ENCODE peak calls at places on chromosomes 7 and 10, in nine cellular contexts. B is endothelial cell, P is AG10803, I is ovary, O is DND-41, J is transverse colon, Q is adrenal gland, N is endodermal cell, U is heart left ventricle. G is an unnamed sample.

GRCh38 chr10:52409928-52410327 is 95.8 kb downstream of the DKK1 start:
- DNase-seq in B (no peak), P (no peak), I (no peak), O (no peak), J (no peak), Q (no peak), N (no peak), U (no peak), G (no peak)

GRCh38 chr7:129825005-129825553 is 127.7 kb downstream of the UBE2H start:
- DNase-seq in B (peak; percentile 60), P (peak; percentile 26), I (peak; percentile 75), O (no peak), J (peak; percentile 57), Q (peak; percentile 74), N (peak; percentile 98), U (peak; percentile 76), G (peak; percentile 60)

GRCh38 chr10:50605280-50606270 is 18.2 kb downstream of the SGMS1 start:
- DNase-seq in B (no peak), P (peak; percentile 97), I (peak; percentile 46), O (no peak), J (peak; percentile 45), Q (peak; percentile 86), N (no peak), U (no peak), G (no peak)

GRCh38 chr10:109941193-109941872 is 18.0 kb upstream of the XPNPEP1 start:
- DNase-seq in B (no peak), P (no peak), I (no peak), O (no peak), J (no peak), Q (no peak), N (no peak), U (no peak), G (no peak)

GRCh38 chr7:17524746-17525145 is 226.3 kb downstream of the AHR start:
- DNase-seq in B (no peak), P (peak; percentile 67), I (no peak), O (no peak), J (no peak), Q (no peak), N (no peak), U (no peak), G (no peak)

GRCh38 chr7:108643136-108643535 is 73.5 kb downstream of the DNAJB9 start:
- DNase-seq in B (no peak), P (no peak), I (no peak), O (no peak), J (no peak), Q (no peak), N (no peak), U (no peak), G (no peak)

GRCh38 chr7:110569486-110569885 is 521.4 kb upstream of the LRRN3 start:
- DNase-seq in B (no peak), P (no peak), I (no peak), O (no peak), J (no peak), Q (no peak), N (no peak), U (no peak), G (no peak)

GRCh38 chr7:135662373-135663114 is at the start of gene STMP1:
- DNase-seq in B (peak; percentile 99), P (peak; percentile 96), I (peak; percentile 98), O (peak; percentile 95), J (peak; percentile 98), Q (peak; percentile 98), N (peak; percentile 99), U (peak; percentile 99), G (peak; percentile 97)

GRCh38 chr10:105068497-105068896 is 427.4 kb downstream of the SORCS3 start:
- DNase-seq in B (no peak), P (peak; percentile 54), I (no peak), O (no peak), J (no peak), Q (no peak), N (no peak), U (no peak), G (no peak)

GRCh38 chr10:5583525-5584175 is 58.9 kb downstream of the CALML3 start:
- DNase-seq in B (peak; percentile 75), P (no peak), I (peak; percentile 56), O (no peak), J (peak; percentile 79), Q (peak; percentile 87), N (peak; percentile 77), U (peak; percentile 75), G (no peak)

GRCh38 chr7:141674702-141675101 is 27.3 kb downstream of the DENND11 start:
- DNase-seq in B (peak; percentile 73), P (no peak), I (no peak), O (no peak), J (no peak), Q (no peak), N (peak; percentile 86), U (no peak), G (peak; percentile 31)

GRCh38 chr7:17147409-17147808 is 151.0 kb upstream of the AHR start:
- DNase-seq in B (no peak), P (peak; percentile 46), I (no peak), O (no peak), J (no peak), Q (no peak), N (no peak), U (no peak), G (no peak)

GRCh38 chr10:123392182-123392930 is 238.2 kb downstream of the BUB3 start:
- DNase-seq in B (no peak), P (no peak), I (no peak), O (no peak), J (no peak), Q (no peak), N (peak; percentile 12), U (peak; percentile 10), G (no peak)

GRCh38 chr7:75776295-75776971 is 4.4 kb upstream of the CCL26 start:
- DNase-seq in B (no peak), P (peak; percentile 96), I (no peak), O (peak; percentile 53), J (no peak), Q (no peak), N (no peak), U (no peak), G (peak; percentile 86)

GRCh38 chr10:100930368-100930767 is 17.6 kb downstream of the SLF2 start:
- DNase-seq in B (no peak), P (no peak), I (no peak), O (no peak), J (no peak), Q (no peak), N (no peak), U (no peak), G (no peak)
- TF ChIP-seq CTCF in B (no peak), P (no peak), I (no peak), O (no peak), J (no peak), Q (no peak), N (peak; percentile 39), U (no peak), G (no peak)

GRCh38 chr10:121974535-121975294 is at the start of gene NSMCE4A:
- DNase-seq in B (peak; percentile 78), P (peak; percentile 69), I (peak; percentile 79), O (peak; percentile 83), J (peak; percentile 82), Q (peak; percentile 84), N (peak; percentile 94), U (peak; percentile 91), G (peak; percentile 74)
- TF ChIP-seq CTCF in B (no peak), P (no peak), I (no peak), O (peak; percentile 86), J (peak; percentile 67), Q (peak; percentile 42), N (peak; percentile 77), U (peak; percentile 70), G (no peak)

GRCh38 chr7:116593359-116594075 is 68.7 kb downstream of the CAV1 start:
- DNase-seq in B (no peak), P (no peak), I (no peak), O (no peak), J (no peak), Q (no peak), N (no peak), U (no peak), G (no peak)

GRCh38 chr7:116592445-116592844 is 67.6 kb downstream of the CAV1 start:
- DNase-seq in B (peak; percentile 50), P (no peak), I (no peak), O (no peak), J (peak; percentile 45), Q (no peak), N (no peak), U (no peak), G (no peak)

GRCh38 chr7:116588641-116589594 is 64.1 kb downstream of the CAV1 start:
- DNase-seq in B (no peak), P (peak; percentile 64), I (no peak), O (no peak), J (no peak), Q (no peak), N (no peak), U (no peak), G (no peak)

GRCh38 chr7:116592041-116592355 is 67.2 kb downstream of the CAV1 start:
- DNase-seq in B (no peak), P (no peak), I (no peak), O (no peak), J (no peak), Q (no peak), N (no peak), U (no peak), G (no peak)

DNA sequence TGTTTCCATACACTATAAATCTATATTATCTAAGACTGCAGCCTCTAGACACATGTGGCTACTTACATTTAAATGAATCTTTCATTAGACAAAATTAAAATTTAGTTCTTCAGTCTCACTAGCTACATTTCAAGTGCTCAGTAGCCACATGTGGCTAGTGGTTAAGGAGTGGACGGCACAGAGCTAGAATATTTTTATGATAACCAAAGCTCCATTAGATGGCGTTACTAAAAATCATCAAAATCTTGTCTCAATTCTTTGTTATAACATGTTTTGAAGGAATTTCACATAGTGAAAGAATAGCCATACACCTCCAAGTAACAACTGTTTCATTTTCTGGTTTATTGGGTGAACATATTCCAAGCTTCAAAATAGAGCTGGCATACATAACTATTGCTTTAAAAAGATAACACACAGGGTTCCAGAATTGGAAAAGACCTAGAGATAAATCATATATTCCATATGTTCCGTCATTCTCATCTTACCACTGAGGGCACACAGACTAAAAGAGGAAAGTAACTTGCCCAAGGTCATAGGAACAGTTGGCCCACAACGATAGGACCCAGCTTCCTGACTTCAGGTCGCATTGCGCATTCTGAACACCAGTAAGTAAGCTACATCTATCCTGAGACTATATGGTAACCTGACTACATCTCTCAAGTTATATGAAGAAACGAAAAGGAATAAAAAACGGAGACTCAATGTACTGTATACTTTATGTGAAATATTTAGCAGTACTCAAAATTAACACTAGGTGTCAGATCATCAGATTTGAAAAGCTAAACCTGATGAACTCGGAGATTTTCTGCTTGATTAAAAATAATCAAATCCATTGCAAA is 66.6 kb downstream of the CAV1 start:
- DNase-seq in B (no peak), P (no peak), I (no peak), O (no peak), J (no peak), Q (no peak), N (no peak), U (no peak), G (no peak)
- TF ChIP-seq CTCF in B (peak; percentile 87), P (peak; percentile 65), I (no peak), O (peak; percentile 73), J (peak; percentile 68), Q (peak; percentile 67), N (peak; percentile 76), U (peak; percentile 60), G (peak; percentile 80)

GRCh38 chr10:124647421-124648130 is 96.6 kb downstream of the FAM53B start:
- DNase-seq in B (peak; percentile 27), P (peak; percentile 39), I (no peak), O (peak; percentile 94), J (peak; percentile 79), Q (peak; percentile 85), N (peak; percentile 74), U (peak; percentile 85), G (peak; percentile 83)
- TF ChIP-seq CTCF in B (no peak), P (peak; percentile 28), I (no peak), O (peak; percentile 80), J (peak; percentile 12), Q (no peak), N (peak; percentile 57), U (no peak), G (peak; percentile 31)

G was measured in activated CD8-positive, alpha-beta T cell treated with anti-CD3 and anti-CD28 coated beads for 36 hours.